ENCODE peak calls at places on chromosomes 13 and 19, in seven cellular contexts. O, N, L, B, M, I and T are unnamed samples.

GRCh38 chr19:53980553-53981407 is 10.7 kb upstream of the CACNG6 start:
- DNase-seq in O (no peak), N (no peak), L (no peak), B (no peak), M (no peak), I (no peak), T (no peak)

GRCh38 chr19:50416034-50416814 is 2.5 kb upstream of the SPIB start:
- DNase-seq in O (no peak), N (no peak), L (no peak), B (no peak), M (no peak), I (no peak), T (no peak)

GRCh38 chr19:54388001-54388802 is 23.5 kb upstream of the LAIR1 start:
- DNase-seq in O (peak; percentile 35), N (no peak), L (peak; percentile 27), B (peak; percentile 20), M (no peak), I (no peak), T (no peak)

GRCh38 chr13:31122143-31122542 is 39.6 kb downstream of the HSPH1 start:
- DNase-seq in O (no peak), N (no peak), L (no peak), B (no peak), M (no peak), I (no peak), T (no peak)

GRCh38 chr13:23440821-23441608 is 7.5 kb upstream of the SACS start:
- DNase-seq in O (peak; percentile 60), N (no peak), L (no peak), B (no peak), M (no peak), I (no peak), T (no peak)

GRCh38 chr19:15129856-15130580 is 22.8 kb downstream of the SYDE1 start:
- DNase-seq in O (no peak), N (no peak), L (no peak), B (peak; percentile 53), M (no peak), I (peak; percentile 4), T (no peak)

GRCh38 chr19:29845576-29846176 is 33.9 kb downstream of the CCNE1 start:
- DNase-seq in O (peak; percentile 31), N (no peak), L (peak; percentile 37), B (no peak), M (no peak), I (no peak), T (peak; percentile 19)

GRCh38 chr13:33642374-33643065 is 175.4 kb upstream of the RFC3 start:
- DNase-seq in O (peak; percentile 73), N (no peak), L (peak; percentile 43), B (peak; percentile 58), M (peak; percentile 64), I (peak; percentile 94), T (peak; percentile 83)

GRCh38 chr13:48624016-48624415 is 29.7 kb upstream of the CYSLTR2 start:
- DNase-seq in O (no peak), N (no peak), L (no peak), B (no peak), M (no peak), I (no peak), T (no peak)

GRCh38 chr19:50417850-50418185 is 920 bp upstream of the SPIB start:
- DNase-seq in O (no peak), N (no peak), L (no peak), B (no peak), M (no peak), I (no peak), T (no peak)

GRCh38 chr19:30338878-30339623 is 33.1 kb upstream of the ZNF536 start:
- DNase-seq in O (no peak), N (no peak), L (no peak), B (no peak), M (no peak), I (no peak), T (no peak)

GRCh38 chr19:38683393-38684077 is 36.1 kb downstream of the ACTN4 start:
- DNase-seq in O (peak; percentile 69), N (no peak), L (peak; percentile 89), B (peak; percentile 98), M (peak; percentile 89), I (peak; percentile 80), T (peak; percentile 72)

GRCh38 chr13:49958321-49958720 is 22.2 kb upstream of the SPRYD7 start:
- DNase-seq in O (no peak), N (no peak), L (no peak), B (no peak), M (no peak), I (no peak), T (no peak)

GRCh38 chr19:10593820-10594637 is 6.9 kb upstream of the AP1M2 start:
- DNase-seq in O (no peak), N (no peak), L (peak; percentile 53), B (peak; percentile 52), M (no peak), I (peak; percentile 75), T (no peak)

GRCh38 chr13:49641810-49642291 is 13.5 kb downstream of the ARL11 start:
- DNase-seq in O (peak; percentile 58), N (no peak), L (peak; percentile 33), B (no peak), M (peak; percentile 39), I (peak; percentile 81), T (no peak)

GRCh38 chr13:73000027-73000674 is 58.7 kb upstream of the KLF5 start:
- DNase-seq in O (no peak), N (no peak), L (no peak), B (no peak), M (no peak), I (no peak), T (no peak)

GRCh38 chr19:35755550-35756371 is 1.1 kb downstream of the HSPB6 start:
- DNase-seq in O (peak; percentile 90), N (no peak), L (peak; percentile 79), B (peak; percentile 57), M (peak; percentile 53), I (peak; percentile 98), T (peak; percentile 97)

GRCh38 chr13:25916119-25916518 is 135.7 kb downstream of the SHISA2 start:
- DNase-seq in O (no peak), N (no peak), L (no peak), B (no peak), M (no peak), I (no peak), T (no peak)

GRCh38 chr19:41887711-41888382 is 4.9 kb downstream of the ARHGEF1 start:
- DNase-seq in O (no peak), N (no peak), L (peak; percentile 77), B (peak; percentile 76), M (no peak), I (no peak), T (no peak)

GRCh38 chr19:45016388-45017314 is 15.4 kb downstream of the RELB start:
- DNase-seq in O (peak; percentile 44), N (no peak), L (peak; percentile 74), B (peak; percentile 66), M (peak; percentile 42), I (peak; percentile 83), T (peak; percentile 50)
- TF ChIP-seq POLR2A in O (no peak), N (no peak), L (no peak), B (no peak), M (no peak), I (no peak), T (no peak)

GRCh38 chr13:79483302-79483701 is 2.3 kb downstream of the NDFIP2 start:
- DNase-seq in O (no peak), N (no peak), L (no peak), B (no peak), M (no peak), I (no peak), T (no peak)

GRCh38 chr13:79477968-79478367 is 3.0 kb upstream of the NDFIP2 start:
- DNase-seq in O (peak; percentile 71), N (no peak), L (no peak), B (no peak), M (no peak), I (no peak), T (no peak)

GRCh38 chr13:79482271-79482970 is 1.5 kb downstream of the NDFIP2 start:
- DNase-seq in O (no peak), N (no peak), L (no peak), B (no peak), M (no peak), I (no peak), T (no peak)

GRCh38 chr13:79481685-79482052 is 714 bp downstream of the NDFIP2 start:
- DNase-seq in O (no peak), N (no peak), L (peak; percentile 44), B (peak; percentile 30), M (peak; percentile 22), I (no peak), T (no peak)

DNA sequence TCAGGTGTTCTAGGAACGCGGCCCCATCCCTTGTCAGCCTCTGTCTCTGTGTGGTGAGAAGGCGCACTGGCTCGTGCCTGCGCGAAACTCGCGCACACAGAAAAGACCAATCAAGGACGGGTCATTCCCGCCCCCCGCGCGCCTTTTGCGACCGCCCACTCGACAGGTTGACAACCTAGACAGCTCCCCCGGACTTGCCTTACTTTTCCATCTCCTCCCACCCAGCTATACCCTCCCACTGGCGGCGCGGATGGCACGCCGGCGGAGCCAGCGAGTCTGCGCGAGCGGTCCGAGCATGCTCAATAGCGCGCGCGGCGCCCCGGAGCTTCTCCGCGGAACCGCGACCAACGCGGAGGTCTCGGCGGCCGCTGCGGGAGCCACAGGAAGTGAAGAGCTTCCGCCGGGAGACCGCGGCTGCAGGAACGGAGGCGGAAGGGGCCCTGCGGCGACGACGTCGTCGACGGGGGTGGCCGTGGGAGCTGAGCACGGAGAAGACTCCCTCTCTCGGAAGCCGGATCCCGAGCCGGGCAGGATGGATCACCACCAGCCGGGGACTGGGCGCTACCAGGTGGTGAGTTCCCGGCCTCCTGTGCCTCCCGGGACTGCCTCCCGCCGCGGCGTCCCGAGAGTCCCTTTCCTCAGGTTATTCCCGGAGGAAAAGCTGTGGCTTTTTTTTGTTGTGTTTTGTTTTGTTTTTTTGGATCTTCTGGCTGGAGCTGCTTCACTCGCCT is at the start of gene NDFIP2:
- DNase-seq in O (peak; percentile 92), N (no peak), L (peak; percentile 92), B (peak; percentile 88), M (peak; percentile 93), I (peak; percentile 88), T (peak; percentile 69)
- TF ChIP-seq POLR2A in O (peak; percentile 73), N (peak; percentile 36), L (peak; percentile 91), B (peak; percentile 90), M (peak; percentile 94), I (no peak), T (peak; percentile 53)

GRCh38 chr19:43780706-43781525 is at the start of gene KCNN4:
- DNase-seq in O (no peak), N (no peak), L (peak; percentile 88), B (no peak), M (no peak), I (no peak), T (no peak)
- TF ChIP-seq POLR2A in O (no peak), N (no peak), L (peak; percentile 94), B (no peak), M (no peak), I (no peak), T (no peak)

DNA sequence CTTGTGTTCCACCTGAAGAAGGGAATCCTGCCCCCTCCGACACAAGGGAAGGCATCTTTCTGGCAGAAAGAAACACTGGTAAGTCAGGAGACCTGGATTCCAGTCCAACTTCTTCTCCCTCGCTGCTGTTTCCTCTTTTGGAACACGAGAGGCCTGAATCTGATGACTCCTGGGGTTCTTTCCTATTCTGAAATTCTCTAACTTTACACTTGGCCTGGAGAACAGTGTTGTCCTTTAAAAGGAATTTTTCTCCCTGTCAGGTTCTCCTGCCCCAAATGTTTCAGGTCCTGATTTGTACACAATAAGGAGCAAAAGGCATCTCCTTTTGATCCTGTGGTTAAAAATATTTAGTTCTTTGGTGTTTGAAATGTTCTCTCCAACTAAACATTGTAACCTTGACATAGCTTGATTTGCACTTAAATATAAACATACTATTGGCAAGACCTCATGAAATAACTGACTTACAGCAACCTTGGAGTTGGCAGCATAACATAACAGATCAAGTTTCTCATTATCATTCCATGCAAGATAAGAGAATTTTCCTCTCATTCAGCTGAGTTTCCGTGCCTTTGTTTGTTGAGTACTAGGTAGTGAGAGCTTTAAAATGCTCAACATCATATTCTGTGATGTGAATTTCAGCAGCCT is 244.8 kb downstream of the COG6 start:
- DNase-seq in O (no peak), N (no peak), L (no peak), B (no peak), M (no peak), I (no peak), T (no peak)
- TF ChIP-seq POLR2A in O (no peak), N (no peak), L (no peak), B (no peak), M (no peak), I (no peak), T (no peak)